ENCODE peak calls at places on chromosomes 5 and 9, in seven cellular contexts. One of them, this sample, is unnamed.

GRCh38 chr9:113858282-113858681 is 17.8 kb upstream of the ZNF618 start:
- DNase-seq in HepG2: no peak
- DNase-seq in NT2/D1: no peak
- DNase-seq in H1: no peak
- DNase-seq in K562: no peak
- DNase-seq in SK-N-SH: no peak
- DNase-seq in GM12878: no peak
- DNase-seq in this sample: no peak

GRCh38 chr9:21576331-21577189 is 94.4 kb upstream of the IFNE start:
- DNase-seq in HepG2: peak; percentile 12
- DNase-seq in NT2/D1: no peak
- DNase-seq in H1: no peak
- DNase-seq in K562: no peak
- DNase-seq in SK-N-SH: no peak
- DNase-seq in GM12878: peak; percentile 20
- DNase-seq in this sample: peak; percentile 93

GRCh38 chr5:140725799-140726471 is 25.7 kb downstream of the ZMAT2 start:
- DNase-seq in HepG2: peak; percentile 92
- DNase-seq in NT2/D1: peak; percentile 76
- DNase-seq in H1: peak; percentile 71
- DNase-seq in K562: peak; percentile 73
- DNase-seq in SK-N-SH: peak; percentile 62
- DNase-seq in GM12878: peak; percentile 81
- DNase-seq in this sample: peak; percentile 96

GRCh38 chr5:172597755-172598155 is 43.3 kb upstream of the NEURL1B start:
- DNase-seq in HepG2: no peak
- DNase-seq in NT2/D1: no peak
- DNase-seq in H1: no peak
- DNase-seq in K562: no peak
- DNase-seq in SK-N-SH: no peak
- DNase-seq in GM12878: no peak
- DNase-seq in this sample: no peak

GRCh38 chr5:51618234-51618633 is 235.0 kb downstream of the ISL1 start:
- DNase-seq in HepG2: no peak
- DNase-seq in NT2/D1: no peak
- DNase-seq in H1: no peak
- DNase-seq in K562: no peak
- DNase-seq in SK-N-SH: no peak
- DNase-seq in GM12878: no peak
- DNase-seq in this sample: no peak

GRCh38 chr9:91914404-91914803 is 35.6 kb downstream of the ROR2 start:
- DNase-seq in HepG2: no peak
- DNase-seq in NT2/D1: no peak
- DNase-seq in H1: peak; percentile 62
- DNase-seq in K562: peak; percentile 66
- DNase-seq in SK-N-SH: no peak
- DNase-seq in GM12878: no peak
- DNase-seq in this sample: no peak

GRCh38 chr5:130141689-130142320 is 237.5 kb downstream of the CHSY3 start:
- DNase-seq in HepG2: no peak
- DNase-seq in NT2/D1: peak; percentile 9
- DNase-seq in H1: peak; percentile 70
- DNase-seq in K562: no peak
- DNase-seq in SK-N-SH: peak; percentile 0
- DNase-seq in GM12878: no peak
- DNase-seq in this sample: no peak

GRCh38 chr9:97773091-97773490 is 76.0 kb upstream of the XPA start:
- DNase-seq in HepG2: no peak
- DNase-seq in NT2/D1: no peak
- DNase-seq in H1: no peak
- DNase-seq in K562: no peak
- DNase-seq in SK-N-SH: no peak
- DNase-seq in GM12878: no peak
- DNase-seq in this sample: no peak

GRCh38 chr5:165029471-165029870 is 1524.1 kb downstream of the MAT2B start:
- DNase-seq in HepG2: peak; percentile 6
- DNase-seq in NT2/D1: no peak
- DNase-seq in H1: no peak
- DNase-seq in K562: no peak
- DNase-seq in SK-N-SH: peak; percentile 10
- DNase-seq in GM12878: no peak
- DNase-seq in this sample: no peak

GRCh38 chr9:78097541-78097940 is 65.9 kb upstream of the GNAQ start:
- DNase-seq in HepG2: no peak
- DNase-seq in NT2/D1: no peak
- DNase-seq in H1: no peak
- DNase-seq in K562: no peak
- DNase-seq in SK-N-SH: no peak
- DNase-seq in GM12878: no peak
- DNase-seq in this sample: no peak

GRCh38 chr9:112241491-112241890 is 66.4 kb upstream of the SUSD1 start:
- DNase-seq in HepG2: no peak
- DNase-seq in NT2/D1: no peak
- DNase-seq in H1: no peak
- DNase-seq in K562: no peak
- DNase-seq in SK-N-SH: no peak
- DNase-seq in GM12878: no peak
- DNase-seq in this sample: no peak

GRCh38 chr5:68226564-68227073 is 11.1 kb downstream of the PIK3R1 start:
- DNase-seq in HepG2: no peak
- DNase-seq in NT2/D1: no peak
- DNase-seq in H1: no peak
- DNase-seq in K562: no peak
- DNase-seq in SK-N-SH: no peak
- DNase-seq in GM12878: no peak
- DNase-seq in this sample: no peak

GRCh38 chr5:107553063-107553676 is 117.6 kb downstream of the EFNA5 start:
- DNase-seq in HepG2: no peak
- DNase-seq in NT2/D1: no peak
- DNase-seq in H1: no peak
- DNase-seq in K562: no peak
- DNase-seq in SK-N-SH: no peak
- DNase-seq in GM12878: no peak
- DNase-seq in this sample: no peak

GRCh38 chr9:134355561-134356278 is 29.5 kb downstream of the RXRA start:
- DNase-seq in HepG2: no peak
- DNase-seq in NT2/D1: no peak
- DNase-seq in H1: no peak
- DNase-seq in K562: peak; percentile 36
- DNase-seq in SK-N-SH: no peak
- DNase-seq in GM12878: no peak
- DNase-seq in this sample: no peak

GRCh38 chr9:134551657-134552348 is 89.8 kb upstream of the COL5A1 start:
- DNase-seq in HepG2: no peak
- DNase-seq in NT2/D1: no peak
- DNase-seq in H1: no peak
- DNase-seq in K562: no peak
- DNase-seq in SK-N-SH: no peak
- DNase-seq in GM12878: no peak
- DNase-seq in this sample: no peak

GRCh38 chr9:114484854-114485443 is 20.3 kb downstream of the WHRN start:
- DNase-seq in HepG2: no peak
- DNase-seq in NT2/D1: no peak
- DNase-seq in H1: no peak
- DNase-seq in K562: peak; percentile 67
- DNase-seq in SK-N-SH: no peak
- DNase-seq in GM12878: peak; percentile 80
- DNase-seq in this sample: peak; percentile 73

GRCh38 chr9:137879566-137880150 is 2.1 kb downstream of the CACNA1B start:
- DNase-seq in HepG2: no peak
- DNase-seq in NT2/D1: no peak
- DNase-seq in H1: no peak
- DNase-seq in K562: no peak
- DNase-seq in SK-N-SH: no peak
- DNase-seq in GM12878: no peak
- DNase-seq in this sample: no peak
- TF ChIP-seq YY1 in HepG2: no peak
- TF ChIP-seq YY1 in NT2/D1: no peak
- TF ChIP-seq YY1 in H1: no peak
- TF ChIP-seq YY1 in K562: no peak
- TF ChIP-seq YY1 in SK-N-SH: no peak
- TF ChIP-seq YY1 in GM12878: no peak
- TF ChIP-seq YY1 in this sample: no peak

DNA sequence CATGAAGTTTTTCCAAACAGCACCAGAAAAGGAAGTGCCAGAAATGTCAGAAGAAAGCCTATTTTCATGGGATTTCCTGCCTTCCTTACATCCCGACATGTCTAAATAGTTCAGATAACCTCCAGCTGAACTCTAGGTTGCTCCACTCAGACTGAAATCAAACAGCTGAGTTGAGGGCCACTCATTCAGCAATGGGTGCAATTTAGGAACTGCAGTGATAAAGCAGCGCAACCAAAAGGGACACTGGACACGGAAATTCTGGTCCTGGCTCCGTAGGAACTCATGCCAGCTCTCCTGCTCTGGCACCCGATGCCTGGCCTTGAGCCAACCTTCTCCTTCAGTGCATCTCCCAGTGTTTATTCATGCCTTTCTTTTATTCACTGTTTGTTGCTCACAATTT is 127.1 kb downstream of the PDE4D start:
- DNase-seq in HepG2: no peak
- DNase-seq in NT2/D1: no peak
- DNase-seq in H1: no peak
- DNase-seq in K562: no peak
- DNase-seq in SK-N-SH: peak; percentile 7
- DNase-seq in GM12878: no peak
- DNase-seq in this sample: no peak
- TF ChIP-seq YY1 in HepG2: no peak
- TF ChIP-seq YY1 in NT2/D1: no peak
- TF ChIP-seq YY1 in H1: no peak
- TF ChIP-seq YY1 in K562: no peak
- TF ChIP-seq YY1 in SK-N-SH: no peak
- TF ChIP-seq YY1 in GM12878: no peak
- TF ChIP-seq YY1 in this sample: no peak

DNA sequence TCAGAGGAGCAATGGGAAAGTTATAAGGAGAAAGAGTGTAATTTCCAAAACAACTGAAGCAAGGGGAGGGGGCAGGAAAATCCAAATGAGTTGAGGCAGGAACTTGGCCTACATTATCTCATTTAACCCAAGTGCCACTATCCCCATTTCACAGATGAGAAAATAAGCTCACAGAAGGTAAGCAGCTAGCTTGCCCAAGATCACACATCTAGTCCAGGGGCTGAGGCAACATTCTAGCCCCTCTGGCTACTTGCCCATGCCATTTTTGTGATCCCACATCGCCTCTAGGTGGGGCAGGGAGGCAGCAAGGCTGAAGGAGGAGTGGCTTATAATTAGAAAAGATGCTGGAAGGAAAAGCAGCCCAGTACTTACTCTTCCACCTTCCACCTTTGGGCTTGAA is 2.6 kb upstream of the PSIP1 start:
- DNase-seq in HepG2: peak; percentile 32
- DNase-seq in NT2/D1: peak; percentile 35
- DNase-seq in H1: peak; percentile 66
- DNase-seq in K562: peak; percentile 21
- DNase-seq in SK-N-SH: peak; percentile 31
- DNase-seq in GM12878: no peak
- DNase-seq in this sample: peak; percentile 41
- TF ChIP-seq YY1 in HepG2: no peak
- TF ChIP-seq YY1 in NT2/D1: no peak
- TF ChIP-seq YY1 in H1: no peak
- TF ChIP-seq YY1 in K562: no peak
- TF ChIP-seq YY1 in SK-N-SH: no peak
- TF ChIP-seq YY1 in GM12878: no peak
- TF ChIP-seq YY1 in this sample: no peak

GRCh38 chr5:102958481-102959011 is 161.4 kb downstream of the GIN1 start:
- DNase-seq in HepG2: no peak
- DNase-seq in NT2/D1: no peak
- DNase-seq in H1: no peak
- DNase-seq in K562: no peak
- DNase-seq in SK-N-SH: no peak
- DNase-seq in GM12878: no peak
- DNase-seq in this sample: peak; percentile 45

GRCh38 chr5:102957141-102957540 is 162.8 kb downstream of the GIN1 start:
- DNase-seq in HepG2: no peak
- DNase-seq in NT2/D1: no peak
- DNase-seq in H1: no peak
- DNase-seq in K562: no peak
- DNase-seq in SK-N-SH: no peak
- DNase-seq in GM12878: no peak
- DNase-seq in this sample: no peak

GRCh38 chr5:102961671-102962070 is 158.3 kb downstream of the GIN1 start:
- DNase-seq in HepG2: no peak
- DNase-seq in NT2/D1: no peak
- DNase-seq in H1: no peak
- DNase-seq in K562: no peak
- DNase-seq in SK-N-SH: no peak
- DNase-seq in GM12878: no peak
- DNase-seq in this sample: no peak

GRCh38 chr5:102956599-102956998 is 163.3 kb downstream of the GIN1 start:
- DNase-seq in HepG2: no peak
- DNase-seq in NT2/D1: no peak
- DNase-seq in H1: no peak
- DNase-seq in K562: no peak
- DNase-seq in SK-N-SH: no peak
- DNase-seq in GM12878: no peak
- DNase-seq in this sample: no peak

DNA sequence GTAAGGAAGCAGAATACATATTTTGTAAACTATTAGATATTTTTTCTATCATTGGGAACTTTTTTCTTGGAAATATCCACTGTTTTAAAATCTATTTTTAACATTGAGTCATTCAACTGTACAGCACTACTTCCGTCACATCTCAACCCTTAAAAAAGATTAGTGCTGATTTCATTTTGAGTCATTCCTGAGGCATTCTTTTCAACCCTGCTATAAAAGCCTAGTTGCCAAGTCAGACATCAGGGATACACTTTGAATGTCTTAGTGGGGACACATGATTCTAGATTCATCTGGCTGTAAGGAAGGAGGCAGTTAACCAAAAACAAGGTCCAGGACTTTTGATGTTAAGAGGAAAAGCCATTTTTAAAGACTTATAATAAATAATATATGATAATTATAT is 160.9 kb downstream of the GIN1 start:
- DNase-seq in HepG2: no peak
- DNase-seq in NT2/D1: no peak
- DNase-seq in H1: no peak
- DNase-seq in K562: no peak
- DNase-seq in SK-N-SH: no peak
- DNase-seq in GM12878: no peak
- DNase-seq in this sample: peak; percentile 92
- TF ChIP-seq YY1 in HepG2: no peak
- TF ChIP-seq YY1 in NT2/D1: no peak
- TF ChIP-seq YY1 in H1: no peak
- TF ChIP-seq YY1 in K562: no peak
- TF ChIP-seq YY1 in SK-N-SH: peak; percentile 18
- TF ChIP-seq YY1 in GM12878: no peak
- TF ChIP-seq YY1 in this sample: peak; percentile 25

GRCh38 chr5:59275170-59275536 is 618.4 kb downstream of the PDE4D start:
- DNase-seq in HepG2: no peak
- DNase-seq in NT2/D1: no peak
- DNase-seq in H1: no peak
- DNase-seq in K562: no peak
- DNase-seq in SK-N-SH: no peak
- DNase-seq in GM12878: no peak
- DNase-seq in this sample: no peak
- TF ChIP-seq YY1 in HepG2: no peak
- TF ChIP-seq YY1 in NT2/D1: no peak
- TF ChIP-seq YY1 in H1: no peak
- TF ChIP-seq YY1 in K562: no peak
- TF ChIP-seq YY1 in SK-N-SH: no peak
- TF ChIP-seq YY1 in GM12878: no peak
- TF ChIP-seq YY1 in this sample: no peak